ENCODE peak calls at places on chromosomes 2 and 18, in five cellular contexts. K is activated CD4-positive, alpha-beta T cell treated with anti-CD3 and anti-CD28 coated beads for 1 hour; J is coronary artery; S is cardiac septum; U is endothelial cell. E is an unnamed sample.

GRCh38 chr2:72146357-72147302 is 1.0 kb downstream of the CYP26B1 start:
- DNase-seq in K (peak), J (peak), S (peak), U (peak), E (no peak)

GRCh38 chr2:51344886-51345285 is 313.0 kb upstream of the NRXN1 start:
- DNase-seq in K (no peak), J (no peak), S (no peak), U (no peak), E (no peak)

GRCh38 chr2:104862061-104862941 is 8.4 kb downstream of the POU3F3 start:
- DNase-seq in K (no peak), J (no peak), S (no peak), U (peak), E (peak)

GRCh38 chr2:26580751-26581150 is 60.4 kb downstream of the CIB4 start:
- DNase-seq in K (no peak), J (no peak), S (peak), U (no peak), E (no peak)

GRCh38 chr2:222499226-222499625 is 74.9 kb downstream of the SGPP2 start:
- DNase-seq in K (no peak), J (no peak), S (no peak), U (no peak), E (no peak)

GRCh38 chr2:206079699-206080465 is 6.1 kb downstream of the INO80D start:
- DNase-seq in K (no peak), J (no peak), S (no peak), U (no peak), E (no peak)

GRCh38 chr2:98804736-98805135 is 73.8 kb upstream of the MGAT4A start:
- DNase-seq in K (no peak), J (peak), S (no peak), U (no peak), E (peak)

GRCh38 chr2:121489284-121489683 is 41.4 kb upstream of the RNU4ATAC start:
- DNase-seq in K (no peak), J (no peak), S (no peak), U (no peak), E (no peak)

GRCh38 chr18:62280058-62280457 is 45.1 kb upstream of the TNFRSF11A start:
- DNase-seq in K (no peak), J (no peak), S (no peak), U (no peak), E (no peak)

GRCh38 chr2:20291106-20291564 is 59.5 kb downstream of the PUM2 start:
- DNase-seq in K (no peak), J (no peak), S (no peak), U (peak), E (no peak)

GRCh38 chr2:82993631-82994030 is 1465.4 kb downstream of the SUCLG1 start:
- DNase-seq in K (no peak), J (no peak), S (no peak), U (no peak), E (no peak)

GRCh38 chr2:72131916-72132841 is 15.5 kb downstream of the CYP26B1 start:
- DNase-seq in K (no peak), J (peak), S (peak), U (no peak), E (no peak)

E was measured in vagina.